ENCODE peak calls at places on chromosomes 6 and 20, in nine cellular contexts. C is activated T-helper 1 cell treated with anti-CD3 and anti-CD28 coated beads, Interleukin-2, amount 50 U/mL, for 16 hours; M is G401; Y is amniotic stem cell; N is NCI-H1417; O is IMR-90; E is Right ventricle myocardium superior; L is GM13976; I is PC-9. T is an unnamed sample.

GRCh38 chr20:18541741-18542140 is 25.5 kb upstream of the SMIM26 start:
- DNase-seq in C (no peak), M (no peak), Y (no peak), N (no peak), O (no peak), E (no peak), L (no peak), I (no peak), T (no peak)

GRCh38 chr6:6217838-6218237 is 102.6 kb downstream of the F13A1 start:
- DNase-seq in C (no peak), M (no peak), Y (no peak), N (no peak), O (no peak), E (no peak), L (no peak), I (no peak), T (no peak)

GRCh38 chr6:52595000-52595795 is 18.3 kb upstream of the TRAM2 start:
- DNase-seq in C (no peak), M (no peak), Y (peak), N (peak), O (peak), E (peak), L (peak), I (no peak), T (peak)

GRCh38 chr6:166942393-166943168 is 13.8 kb downstream of the RNASET2 start:
- DNase-seq in C (peak), M (no peak), Y (no peak), N (no peak), O (peak), E (no peak), L (no peak), I (no peak), T (no peak)

GRCh38 chr6:134626131-134626530 is 308.2 kb upstream of the SGK1 start:
- DNase-seq in C (no peak), M (no peak), Y (no peak), N (no peak), O (no peak), E (no peak), L (no peak), I (no peak), T (no peak)

GRCh38 chr6:42525132-42525531 is 38.7 kb upstream of the UBR2 start:
- DNase-seq in C (no peak), M (no peak), Y (no peak), N (no peak), O (no peak), E (no peak), L (no peak), I (no peak), T (no peak)

GRCh38 chr6:56756791-56757582 is 114.3 kb upstream of the DST start:
- DNase-seq in C (no peak), M (no peak), Y (no peak), N (no peak), O (peak), E (no peak), L (no peak), I (no peak), T (no peak)

GRCh38 chr6:74752303-74752702 is 453.6 kb downstream of the COL12A1 start:
- DNase-seq in C (no peak), M (no peak), Y (no peak), N (no peak), O (no peak), E (no peak), L (no peak), I (no peak), T (no peak)

GRCh38 chr6:42507901-42508300 is 55.9 kb upstream of the UBR2 start:
- DNase-seq in C (no peak), M (no peak), Y (no peak), N (no peak), O (peak), E (no peak), L (no peak), I (no peak), T (no peak)

GRCh38 chr6:17971128-17972073 is 16.0 kb downstream of the KIF13A start:
- DNase-seq in C (no peak), M (no peak), Y (peak), N (no peak), O (peak), E (no peak), L (no peak), I (peak), T (no peak)

GRCh38 chr6:36615018-36615761 is 21.0 kb downstream of the SRSF3 start:
- DNase-seq in C (no peak), M (peak), Y (no peak), N (peak), O (peak), E (no peak), L (peak), I (peak), T (peak)

GRCh38 chr20:64035933-64036345 is at the start of gene C20orf204:
- DNase-seq in C (no peak), M (no peak), Y (no peak), N (no peak), O (no peak), E (no peak), L (no peak), I (no peak), T (no peak)

GRCh38 chr6:147625946-147626345 is 117.5 kb downstream of the SAMD5 start:
- DNase-seq in C (no peak), M (no peak), Y (no peak), N (no peak), O (no peak), E (no peak), L (no peak), I (no peak), T (no peak)

GRCh38 chr6:16154904-16155303 is 26.0 kb downstream of the MYLIP start:
- DNase-seq in C (no peak), M (no peak), Y (peak), N (no peak), O (peak), E (peak), L (no peak), I (no peak), T (no peak)

GRCh38 chr6:134041093-134041492 is 11.3 kb downstream of the SLC2A12 start:
- DNase-seq in C (no peak), M (no peak), Y (peak), N (no peak), O (peak), E (no peak), L (no peak), I (peak), T (no peak)

GRCh38 chr6:150932976-150933375 is 67.5 kb downstream of the MTHFD1L start:
- DNase-seq in C (no peak), M (no peak), Y (no peak), N (no peak), O (peak), E (no peak), L (no peak), I (no peak), T (no peak)

GRCh38 chr6:24574809-24575208 is 71.2 kb downstream of the KIAA0319 start:
- DNase-seq in C (no peak), M (peak), Y (no peak), N (peak), O (no peak), E (no peak), L (peak), I (no peak), T (peak)

GRCh38 chr20:10002871-10003270 is 31.9 kb upstream of the ANKEF1 start:
- DNase-seq in C (no peak), M (peak), Y (no peak), N (no peak), O (no peak), E (no peak), L (no peak), I (no peak), T (no peak)

GRCh38 chr6:15526129-15526764 is 136.6 kb downstream of the DTNBP1 start:
- DNase-seq in C (no peak), M (no peak), Y (no peak), N (no peak), O (no peak), E (no peak), L (peak), I (no peak), T (peak)

GRCh38 chr6:149566372-149567193 is at the start of gene GINM1:
- DNase-seq in C (peak), M (peak), Y (peak), N (peak), O (peak), E (peak), L (peak), I (peak), T (peak)

GRCh38 chr20:13468166-13468565 is 170.6 kb downstream of the TASP1 start:
- DNase-seq in C (no peak), M (no peak), Y (no peak), N (no peak), O (no peak), E (no peak), L (no peak), I (no peak), T (no peak)

GRCh38 chr20:43959079-43959919 is 44.6 kb downstream of the TOX2 start:
- DNase-seq in C (no peak), M (peak), Y (no peak), N (peak), O (no peak), E (no peak), L (no peak), I (no peak), T (no peak)

GRCh38 chr20:54197621-54198604 is 10.0 kb upstream of the PFDN4 start:
- DNase-seq in C (no peak), M (peak), Y (no peak), N (no peak), O (peak), E (no peak), L (no peak), I (peak), T (no peak)

GRCh38 chr20:1657556-1658334 is at the start of gene SIRPG:
- DNase-seq in C (no peak), M (no peak), Y (no peak), N (no peak), O (no peak), E (no peak), L (no peak), I (no peak), T (no peak)

GRCh38 chr6:165497472-165497871 is 165.6 kb downstream of the PDE10A start:
- DNase-seq in C (no peak), M (no peak), Y (no peak), N (no peak), O (peak), E (no peak), L (no peak), I (no peak), T (no peak)

GRCh38 chr20:21229163-21229562 is 74.0 kb upstream of the XRN2 start:
- DNase-seq in C (no peak), M (no peak), Y (no peak), N (no peak), O (peak), E (no peak), L (no peak), I (no peak), T (no peak)

GRCh38 chr20:44642203-44643153 is 9.0 kb downstream of the ADA start:
- DNase-seq in C (no peak), M (peak), Y (no peak), N (peak), O (peak), E (peak), L (peak), I (peak), T (peak)

GRCh38 chr20:57649617-57650015 is 29.4 kb upstream of the ZBP1 start:
- DNase-seq in C (no peak), M (no peak), Y (no peak), N (no peak), O (no peak), E (no peak), L (peak), I (no peak), T (no peak)

GRCh38 chr6:3260296-3260695 is 1.5 kb downstream of the PSMG4 start:
- DNase-seq in C (no peak), M (no peak), Y (no peak), N (no peak), O (no peak), E (no peak), L (no peak), I (no peak), T (no peak)

GRCh38 chr6:141587482-141588266 is 545.1 kb upstream of the GJE1 start:
- DNase-seq in C (no peak), M (no peak), Y (peak), N (no peak), O (peak), E (no peak), L (no peak), I (no peak), T (no peak)

GRCh38 chr6:35729349-35729678 is 7.5 kb upstream of the ARMC12 start:
- DNase-seq in C (no peak), M (no peak), Y (no peak), N (no peak), O (no peak), E (no peak), L (no peak), I (no peak), T (no peak)

GRCh38 chr6:168032383-168032760 is 34.9 kb downstream of the KIF25 start:
- DNase-seq in C (no peak), M (no peak), Y (no peak), N (no peak), O (peak), E (no peak), L (no peak), I (no peak), T (no peak)

GRCh38 chr6:32313964-32314363 is 57.7 kb downstream of the TSBP1 start:
- DNase-seq in C (no peak), M (no peak), Y (no peak), N (no peak), O (no peak), E (no peak), L (no peak), I (no peak), T (no peak)

GRCh38 chr20:32354592-32355416 is 3.3 kb upstream of the ASXL1 start:
- DNase-seq in C (no peak), M (no peak), Y (no peak), N (no peak), O (peak), E (no peak), L (no peak), I (peak), T (peak)

GRCh38 chr6:49556429-49556837 is 6.0 kb downstream of the C6orf141 start:
- DNase-seq in C (no peak), M (no peak), Y (no peak), N (peak), O (peak), E (no peak), L (no peak), I (peak), T (no peak)

GRCh38 chr20:36573798-36574277 is 441 bp downstream of the TGIF2 start:
- DNase-seq in C (peak), M (no peak), Y (no peak), N (no peak), O (no peak), E (peak), L (peak), I (peak), T (peak)